ENCODE peak calls at places on chromosome 13, in four cellular contexts. M, Y, R and W are unnamed samples.

GRCh38 chr13:52405767-52406494 is at the start of gene THSD1:
- DNase-seq in M (peak; percentile 28), Y (no peak), R (peak; percentile 73), W (peak; percentile 35)

GRCh38 chr13:34340534-34340933 is 522.6 kb downstream of the RFC3 start:
- DNase-seq in M (no peak), Y (no peak), R (no peak), W (no peak)

GRCh38 chr13:33193428-33193974 is 92.1 kb downstream of the STARD13 start:
- DNase-seq in M (peak; percentile 77), Y (no peak), R (no peak), W (no peak)

GRCh38 chr13:52615817-52616216 is 26.4 kb upstream of the HNRNPA1L2 start:
- DNase-seq in M (no peak), Y (no peak), R (peak; percentile 15), W (no peak)

GRCh38 chr13:107641574-107641973 is 573.8 kb downstream of the LIG4 start:
- DNase-seq in M (no peak), Y (no peak), R (no peak), W (no peak)

GRCh38 chr13:94479559-94480095 is at the start of gene DCT:
- DNase-seq in M (no peak), Y (no peak), R (no peak), W (no peak)

GRCh38 chr13:36356058-36356457 is 9.9 kb upstream of the SPART start:
- DNase-seq in M (no peak), Y (no peak), R (no peak), W (no peak)

GRCh38 chr13:33262997-33263396 is 22.6 kb downstream of the STARD13 start:
- DNase-seq in M (no peak), Y (no peak), R (no peak), W (peak; percentile 55)

GRCh38 chr13:103164239-103164638 is 98.0 kb upstream of the SLC10A2 start:
- DNase-seq in M (no peak), Y (no peak), R (no peak), W (peak; percentile 34)

GRCh38 chr13:113997845-113998751 is 24.2 kb upstream of the C13orf46 start:
- DNase-seq in M (peak; percentile 25), Y (no peak), R (no peak), W (no peak)

GRCh38 chr13:77779461-77780272 is 82.2 kb downstream of the SLAIN1 start:
- DNase-seq in M (peak; percentile 77), Y (no peak), R (peak; percentile 26), W (peak; percentile 41)

GRCh38 chr13:46852168-46852567 is 44.7 kb downstream of the HTR2A start:
- DNase-seq in M (no peak), Y (no peak), R (no peak), W (no peak)

GRCh38 chr13:25371608-25372274 is at the start of gene ATP8A2:
- DNase-seq in M (no peak), Y (no peak), R (peak; percentile 67), W (peak; percentile 14)

GRCh38 chr13:46184277-46184699 is 2.3 kb upstream of the LCP1 start:
- DNase-seq in M (no peak), Y (no peak), R (peak; percentile 65), W (no peak)

GRCh38 chr13:100532836-100533435 is 55.7 kb downstream of the GGACT start:
- DNase-seq in M (no peak), Y (no peak), R (no peak), W (no peak)

GRCh38 chr13:28440774-28441532 is 54.0 kb downstream of the FLT1 start:
- DNase-seq in M (no peak), Y (no peak), R (no peak), W (no peak)